ENCODE peak calls at places on chromosomes 6 and 20, in seven cellular contexts. O is pancreas; H is OCI-LY7; F is Panc1; N is naive thymus-derived CD4-positive, alpha-beta T cell; B is right cardiac atrium; C is lung. T is an unnamed sample. For H3K4me1, the result is how much of the 10 kb centered on the place peaks cover.

GRCh38 chr6:54970337-54970736 is 123.8 kb downstream of the FAM83B start:
- DNase-seq in O (no peak), N (no peak), H (no peak), C (no peak), F (no peak), B (no peak), T (no peak)

GRCh38 chr20:56171087-56172012 is 77.2 kb upstream of the MC3R start:
- DNase-seq in B (no peak), C (no peak), O (no peak), N (no peak), H (peak), F (no peak), T (no peak)

GRCh38 chr20:43829951-43830690 is 84.5 kb upstream of the TOX2 start:
- DNase-seq in O (no peak), H (no peak), F (no peak), C (no peak), N (no peak), B (no peak), T (no peak)

GRCh38 chr6:145733770-145734169 is 1.6 kb downstream of the EPM2A start:
- DNase-seq in N (no peak), H (peak), F (no peak), O (no peak), B (no peak), C (no peak), T (no peak)

GRCh38 chr6:26475823-26476729 is 18.3 kb downstream of the BTN2A1 start:
- DNase-seq in H (no peak), O (no peak), F (no peak), C (no peak), B (no peak), N (no peak), T (no peak)

GRCh38 chr20:43536817-43537440 is 21.9 kb upstream of the SGK2 start:
- DNase-seq in O (no peak), N (no peak), F (no peak), C (no peak), H (no peak), B (no peak), T (no peak)

GRCh38 chr6:102950967-102951366 is 1557.5 kb downstream of the GRIK2 start:
- DNase-seq in B (no peak), N (no peak), O (no peak), C (no peak), F (no peak), H (no peak), T (no peak)

GRCh38 chr6:71466362-71466761 is 177.8 kb downstream of the OGFRL1 start:
- DNase-seq in B (no peak), O (no peak), H (no peak), C (no peak), N (no peak), F (no peak), T (no peak)

GRCh38 chr6:353642-354614 is 37.6 kb upstream of the IRF4 start:
- DNase-seq in H (no peak), B (no peak), N (no peak), F (no peak), O (no peak), C (no peak), T (no peak)

GRCh38 chr6:53869964-53870363 is 75.2 kb downstream of the LRRC1 start:
- DNase-seq in O (no peak), B (no peak), H (no peak), N (no peak), C (no peak), F (no peak), T (no peak)

GRCh38 chr6:78868124-78868523 is 773 bp downstream of the IRAK1BP1 start:
- DNase-seq in H (peak), N (no peak), F (no peak), O (no peak), B (no peak), C (no peak), T (no peak)

GRCh38 chr6:139271056-139271455 is 20.7 kb downstream of the TXLNB start:
- DNase-seq in O (no peak), C (no peak), F (no peak), N (no peak), B (no peak), H (peak), T (no peak)

GRCh38 chr6:13766201-13766634 is 48.1 kb downstream of the MCUR1 start:
- DNase-seq in O (no peak), F (no peak), C (no peak), N (no peak), H (no peak), B (no peak), T (no peak)

GRCh38 chr20:11377761-11378160 is 539.9 kb upstream of the BTBD3 start:
- DNase-seq in O (no peak), H (no peak), N (no peak), F (no peak), C (no peak), B (no peak), T (no peak)

GRCh38 chr6:8904754-8905153 is 469.4 kb upstream of the SLC35B3 start:
- DNase-seq in F (no peak), N (no peak), C (no peak), O (no peak), B (no peak), H (peak), T (no peak)

GRCh38 chr6:81241717-81242116 is 510.8 kb downstream of the TENT5A start:
- DNase-seq in B (no peak), F (no peak), N (no peak), H (no peak), C (no peak), O (no peak), T (no peak)

GRCh38 chr6:31568537-31568961 is 3.5 kb upstream of the LTA start:
- DNase-seq in F (no peak), N (peak), H (peak), O (no peak), C (no peak), B (no peak), T (no peak)

GRCh38 chr20:2814076-2814475 is 711 bp upstream of the C20orf141 start:
- DNase-seq in H (no peak), B (no peak), C (no peak), O (no peak), F (no peak), N (no peak), T (no peak)

GRCh38 chr6:158666637-158667359 is 16.9 kb downstream of the SYTL3 start:
- DNase-seq in N (no peak), B (no peak), F (no peak), H (no peak), C (peak), O (no peak), T (no peak)

GRCh38 chr6:99846021-99846420 is 148.0 kb downstream of the MCHR2 start:
- DNase-seq in H (no peak), N (no peak), C (no peak), F (no peak), B (no peak), O (no peak), T (no peak)

GRCh38 chr6:143158113-143158581 is 97.5 kb downstream of the AIG1 start:
- DNase-seq in H (no peak), N (no peak), F (peak), C (no peak), O (no peak), B (no peak), T (no peak)

GRCh38 chr20:51388756-51389542 is 153.6 kb downstream of the NFATC2 start:
- DNase-seq in O (no peak), N (no peak), B (no peak), C (no peak), F (no peak), H (no peak), T (no peak)

GRCh38 chr6:157981395-157982296 is at the start of gene SYNJ2:
- DNase-seq in O (peak), N (peak), B (peak), F (no peak), H (no peak), C (peak), T (peak)

GRCh38 chr6:157715766-157716171 is 107.3 kb upstream of the SNX9 start:
- DNase-seq in N (no peak), C (peak), B (peak), F (no peak), O (no peak), H (no peak), T (peak)

GRCh38 chr20:14712302-14712739 is 374.9 kb upstream of the FLRT3 start:
- DNase-seq in O (peak), B (no peak), H (no peak), C (no peak), N (no peak), F (peak), T (no peak)

DNA sequence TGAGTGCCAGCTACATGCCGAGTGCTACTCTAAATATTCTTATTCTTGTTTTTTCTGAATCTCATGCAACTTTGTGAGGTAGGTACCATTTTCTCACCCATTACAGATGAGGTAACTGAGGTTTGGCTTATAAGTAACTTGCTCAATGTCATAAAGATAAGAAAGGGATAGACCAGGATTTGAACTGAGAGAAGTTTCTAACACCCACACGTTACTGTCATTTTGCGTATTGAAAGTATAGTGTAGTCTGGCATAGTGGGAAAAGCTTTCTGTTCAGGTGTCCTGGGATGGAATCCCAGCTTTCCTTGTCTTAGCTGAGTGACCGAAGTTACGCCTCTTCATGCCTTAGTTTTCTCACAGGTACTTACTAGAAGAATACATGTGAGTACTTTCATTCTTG is 50.5 kb downstream of the HIVEP1 start:
- DNase-seq in H (no peak), O (no peak), N (no peak), C (no peak), F (no peak), B (no peak), T (no peak)
- H3K4me1 ChIP-seq in H (under half), O (under half), N (under half), C (under half), F (under half), B (under half), T (under half)

DNA sequence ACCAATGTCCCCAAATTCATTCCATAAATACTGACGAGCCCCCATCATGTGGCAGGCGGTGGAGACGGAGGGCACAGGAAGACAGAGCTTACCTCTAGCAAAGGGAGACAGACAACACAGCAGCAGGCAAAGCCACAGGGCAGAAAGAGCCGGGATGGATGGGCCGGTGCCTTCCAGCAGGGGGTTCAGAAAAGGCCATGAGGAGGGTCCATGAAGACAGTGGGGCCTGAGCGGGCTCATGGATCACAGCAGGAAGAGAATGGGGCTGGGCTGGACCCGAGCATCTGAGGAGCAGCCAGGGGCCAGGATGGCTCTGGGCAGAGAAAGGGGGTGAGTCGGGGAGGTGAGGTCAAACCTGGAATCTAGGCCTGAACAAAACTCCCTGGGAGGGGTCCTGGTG is 42.0 kb downstream of the PREX1 start:
- DNase-seq in H (no peak), O (no peak), B (no peak), F (no peak), N (no peak), C (peak), T (no peak)
- H3K4me1 ChIP-seq in H (half or more), O (under half), B (under half), F (under half), N (half or more), C (under half), T (under half)

GRCh38 chr20:49584418-49585382 is 16.8 kb upstream of the PTGIS start:
- DNase-seq in B (no peak), F (no peak), O (no peak), N (no peak), H (no peak), C (no peak), T (no peak)

GRCh38 chr20:49583343-49583668 is 15.4 kb upstream of the PTGIS start:
- DNase-seq in O (no peak), H (no peak), N (no peak), F (no peak), B (no peak), C (no peak), T (no peak)

GRCh38 chr20:49582413-49583334 is 14.7 kb upstream of the PTGIS start:
- DNase-seq in N (no peak), F (no peak), C (no peak), O (no peak), B (peak), H (no peak), T (no peak)

GRCh38 chr20:49585585-49586245 is 17.8 kb upstream of the PTGIS start:
- DNase-seq in B (no peak), F (no peak), C (no peak), O (no peak), H (no peak), N (no peak), T (no peak)

DNA sequence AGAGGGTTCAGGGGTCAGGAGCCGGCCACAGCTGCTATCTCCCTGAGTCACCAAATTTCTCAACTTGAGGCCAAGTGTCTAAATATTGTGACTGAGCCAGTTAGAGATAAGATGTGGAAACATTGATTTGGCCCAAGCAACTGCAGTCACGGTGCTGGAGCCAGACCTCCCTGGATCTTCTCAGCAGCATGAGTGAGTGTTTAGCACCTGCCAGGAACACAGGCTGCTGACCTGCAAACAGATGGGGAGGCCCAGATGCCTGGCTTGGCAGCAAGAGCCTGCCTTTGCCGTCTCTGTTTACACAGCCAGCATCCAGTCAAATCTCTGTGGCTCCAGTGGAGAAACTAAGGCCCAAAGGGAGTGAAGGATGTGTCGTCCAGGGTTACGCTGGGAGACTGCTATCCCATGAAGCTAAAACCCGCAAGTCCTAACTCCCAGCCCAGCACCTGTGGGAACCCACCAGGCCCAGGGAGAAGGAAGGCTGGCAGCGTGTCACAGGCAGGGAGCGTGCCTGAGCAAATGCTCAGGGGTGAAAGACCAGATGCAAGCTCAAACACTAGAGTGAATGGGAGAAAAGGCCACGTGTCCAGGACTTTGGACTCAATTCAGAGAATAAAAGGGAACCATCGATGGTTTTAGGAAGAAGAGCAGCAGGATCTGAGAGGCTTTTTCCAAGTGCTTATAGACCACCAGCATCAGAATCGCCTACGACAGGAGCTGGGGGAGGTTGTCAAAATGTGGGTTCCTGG is 15.9 kb upstream of the PTGIS start:
- DNase-seq in O (peak), B (peak), C (peak), N (no peak), F (peak), H (no peak), T (peak)
- H3K4me1 ChIP-seq in O (under half), B (under half), C (under half), N (under half), F (under half), H (under half), T (under half)

GRCh38 chr20:29314294-29314693 is 1943.2 kb upstream of the DEFB115 start:
- DNase-seq in F (no peak), H (no peak), O (no peak), N (no peak), B (no peak), C (no peak), T (no peak)
- H3K4me1 ChIP-seq in F (under half), H (under half), O (under half), N (under half), B (under half), C (under half), T (under half)